ENCODE peak calls at places on chromosomes 5 and 9, in nine cellular contexts. One of them, this sample, is unnamed.

GRCh38 chr9:135216236-135216635 is 128.8 kb downstream of the OLFM1 start:
- DNase-seq in astrocyte of the hippocampus: no peak
- DNase-seq in T follicular helper cell: no peak
- DNase-seq in activated naive CD4-positive, alpha-beta T cell: no peak
- DNase-seq in AG20443: no peak
- DNase-seq in activated CD4-positive, alpha-beta memory T cell treated with anti-CD3 and anti-CD28 coated beads for 36 hours: no peak
- DNase-seq in fibroblast of gingiva: no peak
- DNase-seq in mesothelial cell of epicardium: no peak
- DNase-seq in retina: no peak
- DNase-seq in this sample: no peak

GRCh38 chr9:136619742-136620440 is 42.8 kb upstream of the EGFL7 start:
- DNase-seq in astrocyte of the hippocampus: no peak
- DNase-seq in activated CD4-positive, alpha-beta memory T cell treated with anti-CD3 and anti-CD28 coated beads for 36 hours: no peak
- DNase-seq in activated naive CD4-positive, alpha-beta T cell: no peak
- DNase-seq in T follicular helper cell: no peak
- DNase-seq in fibroblast of gingiva: peak
- DNase-seq in retina: no peak
- DNase-seq in AG20443: no peak
- DNase-seq in mesothelial cell of epicardium: peak
- DNase-seq in this sample: no peak

GRCh38 chr5:57410374-57411320 is 72.0 kb downstream of the ACTBL2 start:
- DNase-seq in activated CD4-positive, alpha-beta memory T cell treated with anti-CD3 and anti-CD28 coated beads for 36 hours: no peak
- DNase-seq in retina: no peak
- DNase-seq in T follicular helper cell: no peak
- DNase-seq in AG20443: no peak
- DNase-seq in activated naive CD4-positive, alpha-beta T cell: no peak
- DNase-seq in mesothelial cell of epicardium: no peak
- DNase-seq in astrocyte of the hippocampus: no peak
- DNase-seq in fibroblast of gingiva: no peak
- DNase-seq in this sample: no peak

GRCh38 chr5:124172389-124173003 is 573.9 kb downstream of the ZNF608 start:
- DNase-seq in activated CD4-positive, alpha-beta memory T cell treated with anti-CD3 and anti-CD28 coated beads for 36 hours: no peak
- DNase-seq in retina: no peak
- DNase-seq in T follicular helper cell: no peak
- DNase-seq in fibroblast of gingiva: no peak
- DNase-seq in astrocyte of the hippocampus: no peak
- DNase-seq in AG20443: no peak
- DNase-seq in mesothelial cell of epicardium: no peak
- DNase-seq in activated naive CD4-positive, alpha-beta T cell: no peak
- DNase-seq in this sample: no peak

GRCh38 chr9:93585695-93586094 is 9.3 kb downstream of the PHF2 start:
- DNase-seq in astrocyte of the hippocampus: no peak
- DNase-seq in activated naive CD4-positive, alpha-beta T cell: no peak
- DNase-seq in AG20443: no peak
- DNase-seq in T follicular helper cell: no peak
- DNase-seq in fibroblast of gingiva: no peak
- DNase-seq in activated CD4-positive, alpha-beta memory T cell treated with anti-CD3 and anti-CD28 coated beads for 36 hours: no peak
- DNase-seq in retina: no peak
- DNase-seq in mesothelial cell of epicardium: no peak
- DNase-seq in this sample: no peak

GRCh38 chr5:61910771-61911170 is 395.2 kb upstream of the KIF2A start:
- DNase-seq in activated CD4-positive, alpha-beta memory T cell treated with anti-CD3 and anti-CD28 coated beads for 36 hours: no peak
- DNase-seq in T follicular helper cell: no peak
- DNase-seq in fibroblast of gingiva: no peak
- DNase-seq in retina: no peak
- DNase-seq in AG20443: no peak
- DNase-seq in activated naive CD4-positive, alpha-beta T cell: no peak
- DNase-seq in astrocyte of the hippocampus: no peak
- DNase-seq in mesothelial cell of epicardium: no peak
- DNase-seq in this sample: no peak

GRCh38 chr5:35364350-35364749 is 134.1 kb upstream of the PRLR start:
- DNase-seq in mesothelial cell of epicardium: no peak
- DNase-seq in T follicular helper cell: no peak
- DNase-seq in retina: no peak
- DNase-seq in astrocyte of the hippocampus: no peak
- DNase-seq in activated naive CD4-positive, alpha-beta T cell: no peak
- DNase-seq in activated CD4-positive, alpha-beta memory T cell treated with anti-CD3 and anti-CD28 coated beads for 36 hours: no peak
- DNase-seq in AG20443: no peak
- DNase-seq in fibroblast of gingiva: no peak
- DNase-seq in this sample: no peak

GRCh38 chr5:37771731-37772130 is 68.1 kb downstream of the GDNF start:
- DNase-seq in T follicular helper cell: no peak
- DNase-seq in activated CD4-positive, alpha-beta memory T cell treated with anti-CD3 and anti-CD28 coated beads for 36 hours: no peak
- DNase-seq in astrocyte of the hippocampus: peak
- DNase-seq in AG20443: peak
- DNase-seq in retina: no peak
- DNase-seq in fibroblast of gingiva: peak
- DNase-seq in activated naive CD4-positive, alpha-beta T cell: no peak
- DNase-seq in mesothelial cell of epicardium: no peak
- DNase-seq in this sample: peak

GRCh38 chr9:6433405-6433804 is 20.4 kb downstream of the UHRF2 start:
- DNase-seq in fibroblast of gingiva: peak
- DNase-seq in activated CD4-positive, alpha-beta memory T cell treated with anti-CD3 and anti-CD28 coated beads for 36 hours: no peak
- DNase-seq in astrocyte of the hippocampus: peak
- DNase-seq in retina: no peak
- DNase-seq in activated naive CD4-positive, alpha-beta T cell: no peak
- DNase-seq in AG20443: no peak
- DNase-seq in mesothelial cell of epicardium: no peak
- DNase-seq in T follicular helper cell: no peak
- DNase-seq in this sample: no peak

GRCh38 chr5:163252951-163253350 is 184.4 kb upstream of the CCNG1 start:
- DNase-seq in fibroblast of gingiva: no peak
- DNase-seq in T follicular helper cell: no peak
- DNase-seq in activated naive CD4-positive, alpha-beta T cell: no peak
- DNase-seq in activated CD4-positive, alpha-beta memory T cell treated with anti-CD3 and anti-CD28 coated beads for 36 hours: no peak
- DNase-seq in mesothelial cell of epicardium: no peak
- DNase-seq in astrocyte of the hippocampus: peak
- DNase-seq in retina: no peak
- DNase-seq in AG20443: no peak
- DNase-seq in this sample: no peak